ENCODE peak calls at places on chromosomes 5 and 9, in eight cellular contexts. U is NCI-H1105 treated with DMSO at 0.1 percent for 48 hours; P is left cardiac atrium; V is LoVo; F is HCT116; R is stimulated activated CD8-positive, alpha-beta memory T cell treated with anti-CD3 and anti-CD28 coated beads, Interleukin-4, amount 100 ng/mL, for 1 hour; Q is activated CD4-positive, alpha-beta T cell treated with anti-CD3 and anti-CD28 coated beads for 36 hours; I is EL. T is an unnamed sample.

GRCh38 chr5:95892784-95893354 is 68.8 kb downstream of the ELL2 start:
- DNase-seq in F (peak), V (peak), U (no peak), I (peak), Q (peak), R (no peak), P (no peak), T (peak)

GRCh38 chr9:35619800-35620158 is 1.6 kb upstream of the CD72 start:
- DNase-seq in U (no peak), Q (peak), F (no peak), R (no peak), I (no peak), V (no peak), P (no peak), T (no peak)

GRCh38 chr5:175663191-175664184 is 5.6 kb downstream of the HRH2 start:
- DNase-seq in V (no peak), Q (no peak), R (no peak), P (peak), U (no peak), F (no peak), I (peak), T (no peak)

GRCh38 chr5:37736397-37736796 is 103.4 kb downstream of the GDNF start:
- DNase-seq in U (no peak), Q (no peak), F (no peak), I (no peak), V (no peak), R (no peak), P (no peak), T (no peak)

GRCh38 chr5:169003721-169004481 is 297.0 kb downstream of the SLIT3 start:
- DNase-seq in Q (no peak), V (no peak), R (no peak), U (no peak), I (peak), F (no peak), P (no peak), T (peak)

GRCh38 chr5:40939753-40940152 is 30.5 kb downstream of the C7 start:
- DNase-seq in F (no peak), I (no peak), U (no peak), V (no peak), Q (no peak), R (no peak), P (no peak), T (no peak)

GRCh38 chr5:101783241-101784095 is 512.6 kb downstream of the SLCO4C1 start:
- DNase-seq in P (no peak), R (no peak), U (no peak), I (no peak), Q (no peak), F (no peak), V (no peak), T (no peak)

GRCh38 chr9:91911681-91912080 is 38.3 kb downstream of the ROR2 start:
- DNase-seq in U (no peak), R (no peak), F (no peak), I (no peak), P (no peak), V (no peak), Q (no peak), T (no peak)

GRCh38 chr5:17123010-17123409 is 94.4 kb upstream of the BASP1 start:
- DNase-seq in U (no peak), P (no peak), V (no peak), F (no peak), R (no peak), I (no peak), Q (no peak), T (no peak)

GRCh38 chr5:80083115-80083890 is 48.2 kb downstream of the THBS4 start:
- DNase-seq in R (no peak), V (peak), I (peak), Q (peak), U (peak), F (peak), P (peak), T (peak)

GRCh38 chr5:124912653-124913328 is 166.4 kb upstream of the ZNF608 start:
- DNase-seq in V (no peak), R (no peak), U (no peak), I (no peak), P (no peak), F (no peak), Q (no peak), T (no peak)

GRCh38 chr5:141805874-141806273 is 72.3 kb downstream of the PCDH1 start:
- DNase-seq in F (no peak), V (no peak), P (peak), U (no peak), R (no peak), I (no peak), Q (no peak), T (no peak)

GRCh38 chr9:23821400-23822181 is 4.4 kb downstream of the ELAVL2 start:
- DNase-seq in Q (no peak), I (no peak), U (no peak), F (no peak), R (no peak), V (no peak), P (peak), T (peak)

GRCh38 chr9:36437790-36438189 is 37.7 kb upstream of the RNF38 start:
- DNase-seq in P (no peak), U (no peak), Q (no peak), V (no peak), R (no peak), F (no peak), I (no peak), T (no peak)